ENCODE peak calls at places on chromosome 7, in six cellular contexts. R, N, M, J, O and E are unnamed samples.

GRCh38 chr7:107813524-107813923 is 10.5 kb upstream of the SLC26A3 start:
- DNase-seq in R (no peak), N (no peak), M (no peak), J (no peak), O (no peak), E (no peak)

GRCh38 chr7:32266932-32267475 is 196.8 kb upstream of the PDE1C start:
- DNase-seq in R (no peak), N (no peak), M (no peak), J (no peak), O (no peak), E (no peak)

GRCh38 chr7:100822236-100823139 is 4.8 kb downstream of the EPHB4 start:
- DNase-seq in R (no peak), N (no peak), M (no peak), J (no peak), O (no peak), E (no peak)

GRCh38 chr7:142874837-142875236 is 10.7 kb downstream of the TRPV6 start:
- DNase-seq in R (no peak), N (no peak), M (no peak), J (no peak), O (no peak), E (no peak)

GRCh38 chr7:50665403-50666123 is 100.4 kb upstream of the DDC start:
- DNase-seq in R (no peak), N (peak; percentile 32), M (no peak), J (no peak), O (no peak), E (no peak)

GRCh38 chr7:33836797-33837355 is 68.5 kb upstream of the BMPER start:
- DNase-seq in R (no peak), N (no peak), M (peak; percentile 20), J (no peak), O (peak; percentile 14), E (no peak)

GRCh38 chr7:70486977-70487376 is 645.0 kb upstream of the GALNT17 start:
- DNase-seq in R (no peak), N (no peak), M (no peak), J (no peak), O (no peak), E (no peak)

GRCh38 chr7:2680792-2681490 is 7.1 kb upstream of the AMZ1 start:
- DNase-seq in R (no peak), N (peak; percentile 52), M (peak; percentile 82), J (peak; percentile 38), O (peak; percentile 83), E (peak; percentile 64)

GRCh38 chr7:2030475-2031456 is 202.0 kb downstream of the MAD1L1 start:
- DNase-seq in R (no peak), N (no peak), M (no peak), J (peak; percentile 18), O (no peak), E (peak; percentile 8)

GRCh38 chr7:116653204-116653603 is 18.8 kb upstream of the MET start:
- DNase-seq in R (no peak), N (peak; percentile 71), M (no peak), J (no peak), O (peak; percentile 45), E (no peak)

GRCh38 chr7:134741901-134742635 is 37.4 kb upstream of the CALD1 start:
- DNase-seq in R (no peak), N (peak; percentile 88), M (no peak), J (no peak), O (no peak), E (no peak)

GRCh38 chr7:93148135-93148534 is at the start of gene SAMD9L:
- DNase-seq in R (no peak), N (peak; percentile 64), M (no peak), J (no peak), O (no peak), E (no peak)

GRCh38 chr7:140039896-140040295 is 22.9 kb downstream of the PARP12 start:
- DNase-seq in R (no peak), N (no peak), M (no peak), J (no peak), O (no peak), E (no peak)

GRCh38 chr7:88141025-88141424 is 78.8 kb downstream of the SRI start:
- DNase-seq in R (no peak), N (no peak), M (no peak), J (no peak), O (peak; percentile 68), E (no peak)

GRCh38 chr7:158957507-158957900 is 101.1 kb downstream of the DYNC2I1 start:
- DNase-seq in R (no peak), N (no peak), M (no peak), J (no peak), O (no peak), E (no peak)

GRCh38 chr7:113122657-113123252 is 4.4 kb upstream of the SMIM30 start:
- DNase-seq in R (no peak), N (no peak), M (no peak), J (no peak), O (no peak), E (no peak)

GRCh38 chr7:159092701-159093121 is 52.0 kb downstream of the VIPR2 start:
- DNase-seq in R (no peak), N (no peak), M (no peak), J (no peak), O (no peak), E (no peak)

GRCh38 chr7:156560075-156560474 is 80.5 kb upstream of the RNF32 start:
- DNase-seq in R (no peak), N (no peak), M (peak; percentile 66), J (no peak), O (no peak), E (no peak)

GRCh38 chr7:90626011-90626410 is 29.9 kb downstream of the CDK14 start:
- DNase-seq in R (no peak), N (peak; percentile 35), M (no peak), J (no peak), O (no peak), E (no peak)

GRCh38 chr7:100584677-100585510 is 1.0 kb downstream of the LRCH4 start:
- DNase-seq in R (no peak), N (peak; percentile 94), M (no peak), J (no peak), O (peak; percentile 91), E (no peak)

GRCh38 chr7:16026253-16027020 is 340.0 kb upstream of the MEOX2 start:
- DNase-seq in R (no peak), N (peak; percentile 86), M (no peak), J (no peak), O (no peak), E (no peak)

GRCh38 chr7:152601305-152601798 is 74.6 kb downstream of the XRCC2 start:
- DNase-seq in R (no peak), N (no peak), M (no peak), J (no peak), O (no peak), E (no peak)

GRCh38 chr7:91519241-91520200 is 255.3 kb downstream of the FZD1 start:
- DNase-seq in R (no peak), N (peak; percentile 82), M (no peak), J (no peak), O (no peak), E (no peak)

GRCh38 chr7:94266278-94266677 is 128.4 kb upstream of the COL1A2 start:
- DNase-seq in R (no peak), N (peak; percentile 66), M (no peak), J (no peak), O (no peak), E (no peak)

GRCh38 chr7:139823855-139824670 is 5.0 kb upstream of the TBXAS1 start:
- DNase-seq in R (no peak), N (peak; percentile 24), M (no peak), J (no peak), O (no peak), E (no peak)

GRCh38 chr7:75967573-75967997 is 26.8 kb downstream of the TMEM120A start:
- DNase-seq in R (no peak), N (no peak), M (no peak), J (no peak), O (no peak), E (no peak)

GRCh38 chr7:99314504-99314903 is 11.2 kb upstream of the ARPC1A start:
- DNase-seq in R (no peak), N (no peak), M (no peak), J (peak; percentile 40), O (no peak), E (no peak)

GRCh38 chr7:1819258-1819841 is 149.3 kb downstream of the ELFN1 start:
- DNase-seq in R (no peak), N (no peak), M (no peak), J (no peak), O (no peak), E (no peak)

GRCh38 chr7:4226166-4226857 is 455.8 kb upstream of the FOXK1 start:
- DNase-seq in R (no peak), N (no peak), M (peak; percentile 25), J (no peak), O (no peak), E (no peak)

GRCh38 chr7:121576148-121576921 is 180.2 kb upstream of the FAM3C start:
- DNase-seq in R (no peak), N (peak; percentile 34), M (no peak), J (no peak), O (no peak), E (no peak)

GRCh38 chr7:159097661-159098423 is 46.8 kb downstream of the VIPR2 start:
- DNase-seq in R (no peak), N (peak; percentile 1), M (no peak), J (no peak), O (no peak), E (peak; percentile 24)

GRCh38 chr7:7136423-7136822 is 45.9 kb upstream of the C1GALT1 start:
- DNase-seq in R (no peak), N (peak; percentile 85), M (no peak), J (no peak), O (no peak), E (no peak)

GRCh38 chr7:101465576-101466196 is 103.0 kb downstream of the COL26A1 start:
- DNase-seq in R (no peak), N (no peak), M (no peak), J (no peak), O (no peak), E (no peak)

GRCh38 chr7:88927-89921 is 103.1 kb upstream of the FAM20C start:
- DNase-seq in R (no peak), N (peak; percentile 99), M (no peak), J (no peak), O (peak; percentile 80), E (no peak)

GRCh38 chr7:79290841-79291497 is 162.5 kb downstream of the MAGI2 start:
- DNase-seq in R (no peak), N (no peak), M (no peak), J (no peak), O (no peak), E (no peak)